ENCODE peak calls at places on chromosome 4, in six cellular contexts. Z is HepG2, F is GM12878, Y is OCI-LY7, P is IMR-90, V is astrocyte. T is an unnamed sample.

GRCh38 chr4:140094701-140095420 is 59.1 kb downstream of the MAML3 start:
- DNase-seq in F (no peak), P (peak; percentile 73), Z (no peak), V (peak; percentile 68), Y (no peak), T (no peak)

GRCh38 chr4:78477276-78477675 is 74.3 kb upstream of the ANXA3 start:
- DNase-seq in V (peak; percentile 10), P (peak; percentile 60), Z (no peak), F (no peak), Y (no peak), T (peak; percentile 74)

GRCh38 chr4:93317571-93317970 is 511.0 kb upstream of the ATOH1 start:
- DNase-seq in V (no peak), Z (no peak), F (no peak), Y (no peak), P (no peak), T (no peak)

GRCh38 chr4:36348403-36348938 is 67.1 kb downstream of the DTHD1 start:
- DNase-seq in Y (peak; percentile 1), P (no peak), V (no peak), F (peak; percentile 66), Z (no peak), T (no peak)

GRCh38 chr4:173288296-173288695 is 45.9 kb downstream of the HMGB2 start:
- DNase-seq in P (peak; percentile 57), Y (peak; percentile 77), V (peak; percentile 23), Z (peak; percentile 60), F (peak; percentile 24), T (peak; percentile 53)

GRCh38 chr4:7067147-7067522 is 729 bp downstream of the GRPEL1 start:
- DNase-seq in V (no peak), P (no peak), Y (no peak), Z (peak; percentile 40), F (no peak), T (peak; percentile 89)

GRCh38 chr4:89674876-89675459 is 162.0 kb downstream of the SNCA start:
- DNase-seq in F (no peak), Z (peak; percentile 86), V (no peak), P (no peak), Y (no peak), T (no peak)

GRCh38 chr4:45679411-45679810 is 444.4 kb downstream of the GABRG1 start:
- DNase-seq in F (no peak), Y (no peak), Z (no peak), P (no peak), V (no peak), T (no peak)

GRCh38 chr4:3257125-3257690 is 8.2 kb downstream of the MSANTD1 start:
- DNase-seq in V (no peak), F (no peak), Z (no peak), P (no peak), Y (no peak), T (peak; percentile 71)

GRCh38 chr4:905485-906214 is 26.5 kb downstream of the GAK start:
- DNase-seq in V (no peak), Z (no peak), P (no peak), F (no peak), Y (no peak), T (no peak)

GRCh38 chr4:138223191-138223910 is 18.8 kb downstream of the SLC7A11 start:
- DNase-seq in Y (peak; percentile 71), Z (no peak), F (no peak), P (no peak), V (no peak), T (no peak)

GRCh38 chr4:48081196-48081595 is 52.9 kb downstream of the TXK start:
- DNase-seq in V (peak; percentile 42), F (no peak), P (peak; percentile 4), Z (no peak), Y (no peak), T (no peak)

GRCh38 chr4:80027611-80028010 is 45.4 kb downstream of the ANTXR2 start:
- DNase-seq in F (no peak), Z (no peak), Y (no peak), V (no peak), P (peak; percentile 25), T (no peak)

GRCh38 chr4:1318488-1319213 is 28.4 kb upstream of the UVSSA start:
- DNase-seq in Z (no peak), V (no peak), P (no peak), Y (no peak), F (no peak), T (no peak)

GRCh38 chr4:189835505-189835904 is 105.2 kb upstream of the FRG1 start:
- DNase-seq in F (no peak), V (no peak), Z (no peak), Y (no peak), P (peak; percentile 2), T (no peak)

GRCh38 chr4:36183232-36183631 is 61.1 kb downstream of the ARAP2 start:
- DNase-seq in Z (no peak), F (no peak), V (no peak), P (no peak), Y (peak; percentile 41), T (no peak)

GRCh38 chr4:78954048-78954666 is 14.9 kb upstream of the PAQR3 start:
- DNase-seq in F (no peak), Z (peak; percentile 9), Y (peak; percentile 40), P (no peak), V (no peak), T (no peak)

GRCh38 chr4:3285558-3286334 is 7.1 kb upstream of the RGS12 start:
- DNase-seq in F (no peak), Y (no peak), Z (peak; percentile 56), V (peak; percentile 69), P (peak; percentile 32), T (peak; percentile 91)

GRCh38 chr4:109418588-109418987 is 15.0 kb upstream of the SEC24B start:
- DNase-seq in Y (no peak), P (no peak), Z (no peak), F (no peak), V (no peak), T (no peak)

GRCh38 chr4:81724925-81725329 is 253.2 kb upstream of the RASGEF1B start:
- DNase-seq in Z (peak; percentile 7), P (no peak), F (peak; percentile 3), V (no peak), Y (peak; percentile 55), T (no peak)

GRCh38 chr4:17962171-17962570 is 59.4 kb downstream of the LCORL start:
- DNase-seq in Y (no peak), Z (no peak), F (no peak), V (peak; percentile 14), P (peak; percentile 43), T (no peak)

GRCh38 chr4:7831330-7831729 is 108.3 kb downstream of the AFAP1 start:
- DNase-seq in Y (no peak), Z (no peak), F (no peak), V (peak; percentile 92), P (peak; percentile 97), T (no peak)

DNA sequence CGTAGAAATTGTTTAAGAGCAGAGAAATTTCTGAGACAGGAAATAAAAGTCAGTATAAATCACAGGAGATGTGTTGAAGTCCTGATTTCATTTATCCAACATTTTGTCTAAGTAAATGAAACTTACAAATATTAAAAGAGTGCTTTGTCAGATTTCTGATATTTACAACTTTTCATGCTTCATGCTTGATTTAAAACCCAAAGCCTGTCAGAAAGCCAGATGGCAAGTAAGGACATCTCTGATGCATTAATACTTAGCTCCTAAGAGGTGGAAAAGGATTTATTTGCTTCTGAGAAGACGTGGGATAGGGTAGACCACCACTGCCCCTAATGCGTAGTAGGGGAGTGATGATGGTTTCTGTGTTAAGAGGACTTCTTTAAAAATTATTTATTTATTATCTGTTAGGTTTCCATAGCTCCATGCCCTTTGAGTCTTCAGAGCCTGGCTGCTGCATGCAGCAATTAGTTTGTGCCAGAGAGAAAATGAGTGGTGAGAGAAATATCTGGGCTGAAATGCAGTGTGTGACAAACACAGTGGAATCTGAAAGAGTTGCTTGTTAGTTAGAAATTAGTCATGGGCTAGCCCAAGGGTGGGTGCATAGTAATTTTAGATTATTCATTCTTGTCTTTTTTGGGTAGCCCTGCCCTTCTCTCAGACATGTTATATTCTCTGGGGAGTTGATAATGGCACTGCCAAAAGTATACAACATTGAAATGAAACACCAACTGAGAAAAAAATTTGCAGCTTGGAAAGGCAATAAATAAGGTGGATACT is 333.8 kb downstream of the C4orf33 start:
- DNase-seq in Y (no peak), P (no peak), Z (no peak), F (no peak), V (no peak), T (no peak)
- H2AFZ ChIP-seq in Y (no peak overlapping the region), P (no peak overlapping the region), Z (no peak overlapping the region), F (no peak overlapping the region), V (no peak overlapping the region), T (no peak overlapping the region)

DNA sequence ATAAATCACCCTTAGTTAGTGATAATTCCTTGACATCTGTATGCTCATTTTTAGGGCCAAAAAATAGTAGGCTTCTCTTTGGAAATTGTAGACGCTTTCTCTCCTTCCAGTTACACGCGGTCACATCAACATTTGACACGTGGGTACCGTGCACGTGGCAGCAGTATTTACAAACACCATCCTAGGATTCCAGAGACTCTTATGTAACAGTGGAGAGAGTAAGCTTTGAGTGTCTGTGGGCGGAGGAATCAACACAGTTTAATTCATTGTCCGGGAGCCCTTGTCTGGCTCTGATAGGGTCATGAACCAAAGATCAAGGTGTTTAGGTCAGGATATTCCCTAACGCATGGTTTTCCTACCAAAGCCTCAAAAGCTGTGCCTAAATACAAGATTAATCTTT is 12.2 kb downstream of the TET2 start:
- DNase-seq in V (peak; percentile 33), Z (peak; percentile 41), P (peak; percentile 56), Y (no peak), F (no peak), T (no peak)
- H3K4me1 ChIP-seq in V (no peaks in the 10 kb centered on the region), Z (peaks cover 8% of the 10 kb centered on the region), P (peaks cover 7% of the 10 kb centered on the region), Y (no peaks in the 10 kb centered on the region), F (peaks cover 5% of the 10 kb centered on the region), T (no peaks in the 10 kb centered on the region)

GRCh38 chr4:107376293-107376692 is 340.2 kb upstream of the DKK2 start:
- DNase-seq in F (no peak), Y (no peak), Z (no peak), V (no peak), P (no peak), T (peak; percentile 38)

GRCh38 chr4:107380190-107380589 is 339.8 kb downstream of the PAPSS1 start:
- DNase-seq in Z (no peak), F (no peak), V (no peak), P (no peak), Y (no peak), T (no peak)

GRCh38 chr4:107379054-107379869 is 340.8 kb downstream of the PAPSS1 start:
- DNase-seq in V (peak; percentile 40), Z (no peak), F (no peak), Y (no peak), P (peak; percentile 47), T (peak; percentile 31)

DNA sequence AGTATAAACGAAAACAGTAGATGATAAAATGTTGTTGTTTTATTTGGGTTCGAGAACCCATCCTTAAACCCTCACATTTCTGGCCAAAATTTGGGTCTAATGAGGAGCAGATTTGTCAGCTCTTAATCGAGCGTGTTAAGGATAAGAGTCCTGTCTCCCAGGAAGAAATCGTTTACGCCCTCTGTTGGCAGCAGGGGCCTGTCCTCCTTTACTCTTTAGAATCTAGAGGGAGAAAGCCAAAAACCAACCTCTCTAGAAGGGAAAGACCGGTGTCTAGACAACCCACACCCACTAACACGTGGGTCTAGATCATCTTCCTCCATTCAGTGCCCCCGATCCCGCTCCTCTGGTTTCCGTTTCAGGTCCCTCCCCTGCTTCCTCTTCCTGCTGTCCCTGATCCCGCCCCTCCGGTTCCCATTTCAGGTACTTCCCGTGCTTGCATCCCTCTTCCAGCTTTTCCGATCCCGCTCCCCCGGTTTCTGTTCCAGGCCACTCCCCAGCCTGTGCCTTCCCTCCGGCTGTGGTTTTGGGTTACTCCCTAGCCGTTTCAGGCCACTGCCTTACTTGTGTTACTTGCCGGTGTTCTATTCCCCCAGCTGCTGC is 339.1 kb downstream of the PAPSS1 start:
- DNase-seq in P (no peak), Z (no peak), V (no peak), Y (no peak), F (no peak), T (peak; percentile 30)
- H3K4me3 ChIP-seq in P (no peak overlapping the region), Z (no peak overlapping the region), V (no peak overlapping the region), Y (no peak overlapping the region), F (no peak overlapping the region), T (no peak overlapping the region)

GRCh38 chr4:11647433-11647832 is 218.7 kb upstream of the HS3ST1 start:
- DNase-seq in F (no peak), V (no peak), Z (no peak), Y (no peak), P (no peak), T (no peak)
- H2AFZ ChIP-seq in F (no peak overlapping the region), V (no peak overlapping the region), Z (no peak overlapping the region), Y (no peak overlapping the region), P (no peak overlapping the region), T (no peak overlapping the region)

T was measured in osteoblast.